ENCODE peak calls at places on chromosomes 5 and 9, in seven cellular contexts. One of them, this sample, is unnamed.

GRCh38 chr5:149114403-149115312 is 26.6 kb upstream of the ABLIM3 start:
- DNase-seq in lower leg skin: peak
- DNase-seq in HFFc6: peak
- DNase-seq in A549: peak
- DNase-seq in astrocyte of the spinal cord: peak
- DNase-seq in Calu3: peak
- DNase-seq in kidney epithelial cell: no peak
- DNase-seq in this sample: no peak

GRCh38 chr9:111178361-111179043 is 140.2 kb upstream of the LPAR1 start:
- DNase-seq in A549: peak
- DNase-seq in kidney epithelial cell: peak
- DNase-seq in astrocyte of the spinal cord: peak
- DNase-seq in lower leg skin: no peak
- DNase-seq in Calu3: peak
- DNase-seq in HFFc6: peak
- DNase-seq in this sample: no peak

GRCh38 chr5:37005946-37006540 is 129.5 kb downstream of the NIPBL start:
- DNase-seq in A549: peak
- DNase-seq in HFFc6: peak
- DNase-seq in astrocyte of the spinal cord: peak
- DNase-seq in lower leg skin: no peak
- DNase-seq in kidney epithelial cell: no peak
- DNase-seq in Calu3: no peak
- DNase-seq in this sample: no peak

GRCh38 chr9:5043381-5043780 is 58.3 kb downstream of the JAK2 start:
- DNase-seq in kidney epithelial cell: no peak
- DNase-seq in astrocyte of the spinal cord: no peak
- DNase-seq in HFFc6: no peak
- DNase-seq in Calu3: no peak
- DNase-seq in A549: no peak
- DNase-seq in lower leg skin: no peak
- DNase-seq in this sample: no peak

GRCh38 chr9:126763130-126763764 is 41.6 kb upstream of the ZBTB43 start:
- DNase-seq in astrocyte of the spinal cord: no peak
- DNase-seq in kidney epithelial cell: no peak
- DNase-seq in A549: peak
- DNase-seq in lower leg skin: no peak
- DNase-seq in Calu3: no peak
- DNase-seq in HFFc6: no peak
- DNase-seq in this sample: no peak

GRCh38 chr9:115202960-115203751 is 85.2 kb upstream of the TNC start:
- DNase-seq in kidney epithelial cell: no peak
- DNase-seq in astrocyte of the spinal cord: peak
- DNase-seq in lower leg skin: no peak
- DNase-seq in A549: no peak
- DNase-seq in Calu3: no peak
- DNase-seq in HFFc6: peak
- DNase-seq in this sample: no peak

GRCh38 chr5:180830253-180831138 is 27.9 kb upstream of the MGAT1 start:
- DNase-seq in kidney epithelial cell: no peak
- DNase-seq in Calu3: no peak
- DNase-seq in lower leg skin: no peak
- DNase-seq in astrocyte of the spinal cord: no peak
- DNase-seq in HFFc6: peak
- DNase-seq in A549: peak
- DNase-seq in this sample: no peak

GRCh38 chr5:172622091-172623046 is 18.7 kb upstream of the NEURL1B start:
- DNase-seq in kidney epithelial cell: no peak
- DNase-seq in astrocyte of the spinal cord: no peak
- DNase-seq in lower leg skin: no peak
- DNase-seq in Calu3: no peak
- DNase-seq in HFFc6: no peak
- DNase-seq in A549: no peak
- DNase-seq in this sample: no peak

GRCh38 chr5:107826311-107827000 is 155.7 kb upstream of the EFNA5 start:
- DNase-seq in lower leg skin: no peak
- DNase-seq in A549: no peak
- DNase-seq in astrocyte of the spinal cord: no peak
- DNase-seq in HFFc6: no peak
- DNase-seq in Calu3: no peak
- DNase-seq in kidney epithelial cell: no peak
- DNase-seq in this sample: no peak

GRCh38 chr5:33091571-33092363 is 349.0 kb upstream of the TARS1 start:
- DNase-seq in Calu3: no peak
- DNase-seq in HFFc6: peak
- DNase-seq in lower leg skin: no peak
- DNase-seq in A549: no peak
- DNase-seq in astrocyte of the spinal cord: peak
- DNase-seq in kidney epithelial cell: no peak
- DNase-seq in this sample: no peak

GRCh38 chr9:9719373-9720112 is 893.3 kb downstream of the PTPRD start:
- DNase-seq in kidney epithelial cell: no peak
- DNase-seq in astrocyte of the spinal cord: no peak
- DNase-seq in HFFc6: no peak
- DNase-seq in lower leg skin: no peak
- DNase-seq in Calu3: no peak
- DNase-seq in A549: no peak
- DNase-seq in this sample: peak

GRCh38 chr5:146553446-146553845 is 37.5 kb upstream of the GPR151 start:
- DNase-seq in astrocyte of the spinal cord: no peak
- DNase-seq in lower leg skin: no peak
- DNase-seq in A549: no peak
- DNase-seq in kidney epithelial cell: no peak
- DNase-seq in Calu3: no peak
- DNase-seq in HFFc6: no peak
- DNase-seq in this sample: no peak

GRCh38 chr5:153699035-153699434 is 208.6 kb downstream of the GRIA1 start:
- DNase-seq in astrocyte of the spinal cord: no peak
- DNase-seq in A549: no peak
- DNase-seq in HFFc6: no peak
- DNase-seq in kidney epithelial cell: no peak
- DNase-seq in Calu3: no peak
- DNase-seq in lower leg skin: no peak
- DNase-seq in this sample: no peak

GRCh38 chr5:131814990-131815389 is 18.2 kb upstream of the FNIP1 start:
- DNase-seq in astrocyte of the spinal cord: peak
- DNase-seq in A549: peak
- DNase-seq in Calu3: peak
- DNase-seq in lower leg skin: no peak
- DNase-seq in kidney epithelial cell: peak
- DNase-seq in HFFc6: peak
- DNase-seq in this sample: no peak

GRCh38 chr9:96619109-96619435 is 571 bp downstream of the CDC14B start:
- DNase-seq in astrocyte of the spinal cord: no peak
- DNase-seq in A549: no peak
- DNase-seq in kidney epithelial cell: no peak
- DNase-seq in HFFc6: no peak
- DNase-seq in Calu3: no peak
- DNase-seq in lower leg skin: no peak
- DNase-seq in this sample: no peak

GRCh38 chr5:18560602-18561001 is 926.3 kb downstream of the TAF11L14 start:
- DNase-seq in HFFc6: no peak
- DNase-seq in kidney epithelial cell: no peak
- DNase-seq in Calu3: no peak
- DNase-seq in A549: no peak
- DNase-seq in lower leg skin: no peak
- DNase-seq in astrocyte of the spinal cord: no peak
- DNase-seq in this sample: no peak

GRCh38 chr5:111463304-111463703 is 49.0 kb downstream of the STARD4 start:
- DNase-seq in astrocyte of the spinal cord: no peak
- DNase-seq in lower leg skin: no peak
- DNase-seq in HFFc6: no peak
- DNase-seq in kidney epithelial cell: no peak
- DNase-seq in Calu3: no peak
- DNase-seq in A549: no peak
- DNase-seq in this sample: no peak

GRCh38 chr5:2779459-2779858 is 28.0 kb upstream of the IRX2 start:
- DNase-seq in astrocyte of the spinal cord: no peak
- DNase-seq in A549: no peak
- DNase-seq in lower leg skin: no peak
- DNase-seq in HFFc6: no peak
- DNase-seq in Calu3: no peak
- DNase-seq in kidney epithelial cell: no peak
- DNase-seq in this sample: no peak

DNA sequence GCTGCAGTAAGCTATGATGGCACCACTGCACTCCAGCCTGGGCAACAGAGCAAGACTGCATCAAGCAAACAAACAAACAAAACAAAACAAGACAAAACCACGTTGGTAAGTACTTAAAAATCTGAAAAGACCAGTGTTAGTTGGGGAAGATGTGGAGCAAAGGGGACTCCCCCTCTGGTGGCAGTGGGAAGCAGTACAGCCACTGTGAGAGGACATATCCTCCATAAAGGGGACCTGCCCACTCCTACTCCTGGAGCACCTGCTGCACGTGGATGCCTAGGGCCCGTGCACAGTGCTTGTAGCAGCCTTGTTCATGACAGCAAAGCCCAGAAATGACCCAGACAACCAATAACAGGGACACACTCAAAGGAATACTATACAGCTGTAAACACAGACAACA is 17.0 kb upstream of the IPPK start:
- DNase-seq in astrocyte of the spinal cord: no peak
- DNase-seq in lower leg skin: no peak
- DNase-seq in A549: peak
- DNase-seq in kidney epithelial cell: no peak
- DNase-seq in Calu3: no peak
- DNase-seq in HFFc6: no peak
- DNase-seq in this sample: no peak
- TF ChIP-seq CTCF in astrocyte of the spinal cord: peak
- TF ChIP-seq CTCF in lower leg skin: no peak
- TF ChIP-seq CTCF in A549: no peak
- TF ChIP-seq CTCF in kidney epithelial cell: peak
- TF ChIP-seq CTCF in Calu3: no peak
- TF ChIP-seq CTCF in HFFc6: peak
- TF ChIP-seq CTCF in this sample: peak

GRCh38 chr5:94621763-94622162 is 3.3 kb downstream of the SLF1 start:
- DNase-seq in kidney epithelial cell: no peak
- DNase-seq in A549: no peak
- DNase-seq in lower leg skin: no peak
- DNase-seq in HFFc6: no peak
- DNase-seq in Calu3: no peak
- DNase-seq in astrocyte of the spinal cord: no peak
- DNase-seq in this sample: no peak

GRCh38 chr5:94615843-94616242 is 2.6 kb downstream of the KIAA0825 start:
- DNase-seq in Calu3: no peak
- DNase-seq in astrocyte of the spinal cord: no peak
- DNase-seq in lower leg skin: no peak
- DNase-seq in A549: no peak
- DNase-seq in HFFc6: no peak
- DNase-seq in kidney epithelial cell: no peak
- DNase-seq in this sample: no peak

GRCh38 chr5:94618029-94618492 is 343 bp downstream of the KIAA0825 start:
- DNase-seq in A549: peak
- DNase-seq in Calu3: peak
- DNase-seq in HFFc6: peak
- DNase-seq in lower leg skin: peak
- DNase-seq in astrocyte of the spinal cord: peak
- DNase-seq in kidney epithelial cell: peak
- DNase-seq in this sample: no peak

GRCh38 chr5:94620257-94620656 is 1.8 kb downstream of the SLF1 start:
- DNase-seq in A549: no peak
- DNase-seq in astrocyte of the spinal cord: no peak
- DNase-seq in kidney epithelial cell: no peak
- DNase-seq in HFFc6: no peak
- DNase-seq in lower leg skin: no peak
- DNase-seq in Calu3: no peak
- DNase-seq in this sample: no peak

GRCh38 chr5:94618493-94619328 is at the start of the genes KIAA0825 and SLF1:
- DNase-seq in kidney epithelial cell: peak
- DNase-seq in A549: peak
- DNase-seq in HFFc6: peak
- DNase-seq in Calu3: peak
- DNase-seq in astrocyte of the spinal cord: peak
- DNase-seq in lower leg skin: peak
- DNase-seq in this sample: peak
- TF ChIP-seq CTCF in kidney epithelial cell: no peak
- TF ChIP-seq CTCF in A549: no peak
- TF ChIP-seq CTCF in HFFc6: no peak
- TF ChIP-seq CTCF in Calu3: no peak
- TF ChIP-seq CTCF in astrocyte of the spinal cord: no peak
- TF ChIP-seq CTCF in lower leg skin: no peak
- TF ChIP-seq CTCF in this sample: peak

GRCh38 chr5:140822281-140822629 is 842 bp downstream of the PCDHA5 start:
- DNase-seq in lower leg skin: no peak
- DNase-seq in astrocyte of the spinal cord: no peak
- DNase-seq in kidney epithelial cell: no peak
- DNase-seq in Calu3: no peak
- DNase-seq in A549: no peak
- DNase-seq in HFFc6: no peak
- DNase-seq in this sample: no peak

GRCh38 chr5:140823475-140823874 is 2.1 kb downstream of the PCDHA5 start:
- DNase-seq in kidney epithelial cell: no peak
- DNase-seq in Calu3: no peak
- DNase-seq in HFFc6: no peak
- DNase-seq in A549: no peak
- DNase-seq in astrocyte of the spinal cord: no peak
- DNase-seq in lower leg skin: no peak
- DNase-seq in this sample: no peak

DNA sequence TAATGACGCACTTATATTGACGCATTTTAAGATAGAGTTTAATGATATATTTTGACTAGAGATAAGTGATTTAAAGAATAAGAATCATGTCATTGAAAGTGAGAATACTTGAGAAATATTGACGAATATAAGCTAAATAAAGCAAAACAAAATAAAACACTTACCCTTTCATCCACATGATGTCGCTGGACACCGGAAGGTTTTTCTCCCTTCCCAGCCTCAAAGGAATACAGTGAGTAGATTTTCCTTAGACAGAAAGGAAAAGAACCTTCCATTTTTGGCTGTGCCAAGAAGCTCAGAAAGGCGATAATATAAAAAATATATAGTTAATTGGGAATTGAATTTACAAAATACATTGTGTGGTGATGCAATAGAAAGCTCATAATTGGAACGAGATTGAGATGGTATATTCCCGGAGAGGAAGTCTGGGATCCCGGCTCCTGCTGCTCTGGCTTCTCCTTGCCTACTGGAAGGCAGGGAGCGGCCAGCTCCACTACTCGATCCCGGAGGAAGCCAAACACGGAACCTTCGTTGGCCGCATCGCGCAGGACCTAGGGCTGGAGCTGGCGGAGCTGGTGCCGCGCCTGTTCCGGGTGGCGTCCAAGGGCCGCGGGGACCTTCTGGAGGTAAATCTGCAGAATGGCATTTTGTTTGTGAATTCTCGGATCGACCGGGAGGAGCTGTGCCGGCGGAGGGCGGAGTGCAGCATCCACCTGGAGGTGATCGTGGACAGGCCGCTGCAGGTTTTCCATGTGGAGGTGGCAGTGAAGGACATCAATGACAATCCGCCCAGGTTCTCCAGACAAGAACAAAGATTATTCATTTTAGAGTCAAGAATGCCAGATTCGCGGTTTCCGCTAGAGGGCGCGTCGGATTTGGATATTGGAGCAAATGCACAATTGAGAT is at the start of gene PCDHA5:
- DNase-seq in A549: peak
- DNase-seq in Calu3: no peak
- DNase-seq in kidney epithelial cell: no peak
- DNase-seq in astrocyte of the spinal cord: no peak
- DNase-seq in lower leg skin: no peak
- DNase-seq in HFFc6: no peak
- DNase-seq in this sample: no peak
- TF ChIP-seq CTCF in A549: peak
- TF ChIP-seq CTCF in Calu3: no peak
- TF ChIP-seq CTCF in kidney epithelial cell: peak
- TF ChIP-seq CTCF in astrocyte of the spinal cord: peak
- TF ChIP-seq CTCF in lower leg skin: no peak
- TF ChIP-seq CTCF in HFFc6: peak
- TF ChIP-seq CTCF in this sample: no peak

GRCh38 chr9:136402067-136402466 is 2.1 kb upstream of the SNAPC4 start:
- DNase-seq in kidney epithelial cell: no peak
- DNase-seq in astrocyte of the spinal cord: no peak
- DNase-seq in HFFc6: no peak
- DNase-seq in A549: no peak
- DNase-seq in lower leg skin: no peak
- DNase-seq in Calu3: no peak
- DNase-seq in this sample: no peak
- TF ChIP-seq CTCF in kidney epithelial cell: no peak
- TF ChIP-seq CTCF in astrocyte of the spinal cord: no peak
- TF ChIP-seq CTCF in HFFc6: no peak
- TF ChIP-seq CTCF in A549: no peak
- TF ChIP-seq CTCF in lower leg skin: no peak
- TF ChIP-seq CTCF in Calu3: no peak
- TF ChIP-seq CTCF in this sample: no peak